ENCODE peak calls at places on chromosome 7, in ten cellular contexts. One of them, this sample, is unnamed.

GRCh38 chr7:23373151-23374004 is 74.2 kb downstream of the MALSU1 start:
- DNase-seq in sigmoid colon: no peak
- DNase-seq in foreskin fibroblast: no peak
- DNase-seq in body of pancreas: no peak
- DNase-seq in PC-3: peak
- DNase-seq in A673: no peak
- DNase-seq in left ventricle myocardium inferior: no peak
- DNase-seq in psoas muscle: no peak
- DNase-seq in BJ: no peak
- DNase-seq in AG09309: no peak
- DNase-seq in this sample: no peak

GRCh38 chr7:7911756-7912155 is 56.8 kb upstream of the GLCCI1 start:
- DNase-seq in sigmoid colon: no peak
- DNase-seq in foreskin fibroblast: no peak
- DNase-seq in body of pancreas: no peak
- DNase-seq in PC-3: peak
- DNase-seq in A673: no peak
- DNase-seq in left ventricle myocardium inferior: no peak
- DNase-seq in psoas muscle: no peak
- DNase-seq in BJ: no peak
- DNase-seq in AG09309: no peak
- DNase-seq in this sample: no peak

GRCh38 chr7:137851361-137851945 is 4.7 kb upstream of the DGKI start:
- DNase-seq in sigmoid colon: no peak
- DNase-seq in foreskin fibroblast: peak
- DNase-seq in body of pancreas: no peak
- DNase-seq in PC-3: no peak
- DNase-seq in A673: no peak
- DNase-seq in left ventricle myocardium inferior: no peak
- DNase-seq in psoas muscle: no peak
- DNase-seq in BJ: no peak
- DNase-seq in AG09309: no peak
- DNase-seq in this sample: no peak

GRCh38 chr7:29230871-29231345 is 36.3 kb downstream of the CHN2 start:
- DNase-seq in sigmoid colon: no peak
- DNase-seq in foreskin fibroblast: no peak
- DNase-seq in body of pancreas: peak
- DNase-seq in PC-3: peak
- DNase-seq in A673: no peak
- DNase-seq in left ventricle myocardium inferior: no peak
- DNase-seq in psoas muscle: no peak
- DNase-seq in BJ: no peak
- DNase-seq in AG09309: no peak
- DNase-seq in this sample: no peak

GRCh38 chr7:20114463-20114862 is 102.7 kb downstream of the MACC1 start:
- DNase-seq in sigmoid colon: no peak
- DNase-seq in foreskin fibroblast: no peak
- DNase-seq in body of pancreas: peak
- DNase-seq in PC-3: no peak
- DNase-seq in A673: peak
- DNase-seq in left ventricle myocardium inferior: no peak
- DNase-seq in psoas muscle: no peak
- DNase-seq in BJ: no peak
- DNase-seq in AG09309: no peak
- DNase-seq in this sample: no peak

GRCh38 chr7:30475580-30475979 is 3.0 kb downstream of the NOD1 start:
- DNase-seq in sigmoid colon: no peak
- DNase-seq in foreskin fibroblast: no peak
- DNase-seq in body of pancreas: no peak
- DNase-seq in PC-3: no peak
- DNase-seq in A673: no peak
- DNase-seq in left ventricle myocardium inferior: no peak
- DNase-seq in psoas muscle: no peak
- DNase-seq in BJ: no peak
- DNase-seq in AG09309: no peak
- DNase-seq in this sample: no peak

GRCh38 chr7:93862651-93863050 is 27.9 kb downstream of the TFPI2 start:
- DNase-seq in sigmoid colon: no peak
- DNase-seq in foreskin fibroblast: no peak
- DNase-seq in body of pancreas: no peak
- DNase-seq in PC-3: no peak
- DNase-seq in A673: no peak
- DNase-seq in left ventricle myocardium inferior: no peak
- DNase-seq in psoas muscle: no peak
- DNase-seq in BJ: no peak
- DNase-seq in AG09309: no peak
- DNase-seq in this sample: no peak

GRCh38 chr7:36513393-36513792 is 123.7 kb downstream of the ANLN start:
- DNase-seq in sigmoid colon: no peak
- DNase-seq in foreskin fibroblast: no peak
- DNase-seq in body of pancreas: no peak
- DNase-seq in PC-3: no peak
- DNase-seq in A673: no peak
- DNase-seq in left ventricle myocardium inferior: no peak
- DNase-seq in psoas muscle: no peak
- DNase-seq in BJ: no peak
- DNase-seq in AG09309: no peak
- DNase-seq in this sample: no peak

GRCh38 chr7:40470817-40471216 is 336.0 kb downstream of the SUGCT start:
- DNase-seq in sigmoid colon: no peak
- DNase-seq in foreskin fibroblast: no peak
- DNase-seq in body of pancreas: no peak
- DNase-seq in PC-3: no peak
- DNase-seq in A673: no peak
- DNase-seq in left ventricle myocardium inferior: no peak
- DNase-seq in psoas muscle: no peak
- DNase-seq in BJ: no peak
- DNase-seq in AG09309: no peak
- DNase-seq in this sample: no peak

GRCh38 chr7:40474790-40475680 is 340.2 kb downstream of the SUGCT start:
- DNase-seq in sigmoid colon: no peak
- DNase-seq in foreskin fibroblast: no peak
- DNase-seq in body of pancreas: no peak
- DNase-seq in PC-3: peak
- DNase-seq in A673: no peak
- DNase-seq in left ventricle myocardium inferior: no peak
- DNase-seq in psoas muscle: no peak
- DNase-seq in BJ: no peak
- DNase-seq in AG09309: no peak
- DNase-seq in this sample: no peak

GRCh38 chr7:40470111-40470736 is 335.4 kb downstream of the SUGCT start:
- DNase-seq in sigmoid colon: no peak
- DNase-seq in foreskin fibroblast: peak
- DNase-seq in body of pancreas: peak
- DNase-seq in PC-3: no peak
- DNase-seq in A673: no peak
- DNase-seq in left ventricle myocardium inferior: no peak
- DNase-seq in psoas muscle: no peak
- DNase-seq in BJ: no peak
- DNase-seq in AG09309: peak
- DNase-seq in this sample: no peak

GRCh38 chr7:40471891-40472290 is 337.1 kb downstream of the SUGCT start:
- DNase-seq in sigmoid colon: no peak
- DNase-seq in foreskin fibroblast: no peak
- DNase-seq in body of pancreas: no peak
- DNase-seq in PC-3: no peak
- DNase-seq in A673: peak
- DNase-seq in left ventricle myocardium inferior: no peak
- DNase-seq in psoas muscle: no peak
- DNase-seq in BJ: no peak
- DNase-seq in AG09309: no peak
- DNase-seq in this sample: no peak

GRCh38 chr7:40469481-40469880 is 334.7 kb downstream of the SUGCT start:
- DNase-seq in sigmoid colon: no peak
- DNase-seq in foreskin fibroblast: peak
- DNase-seq in body of pancreas: no peak
- DNase-seq in PC-3: peak
- DNase-seq in A673: no peak
- DNase-seq in left ventricle myocardium inferior: no peak
- DNase-seq in psoas muscle: no peak
- DNase-seq in BJ: peak
- DNase-seq in AG09309: peak
- DNase-seq in this sample: no peak
- H3K4me3 ChIP-seq in sigmoid colon: no peak
- H3K4me3 ChIP-seq in foreskin fibroblast: no peak
- H3K4me3 ChIP-seq in body of pancreas: no peak
- H3K4me3 ChIP-seq in PC-3: no peak
- H3K4me3 ChIP-seq in A673: no peak
- H3K4me3 ChIP-seq in left ventricle myocardium inferior: no peak
- H3K4me3 ChIP-seq in psoas muscle: no peak
- H3K4me3 ChIP-seq in BJ: no peak
- H3K4me3 ChIP-seq in AG09309: no peak
- H3K4me3 ChIP-seq in this sample: no peak

GRCh38 chr7:142372727-142373126 is 114.9 kb upstream of the PRSS58 start:
- DNase-seq in sigmoid colon: no peak
- DNase-seq in foreskin fibroblast: no peak
- DNase-seq in body of pancreas: no peak
- DNase-seq in PC-3: no peak
- DNase-seq in A673: no peak
- DNase-seq in left ventricle myocardium inferior: no peak
- DNase-seq in psoas muscle: no peak
- DNase-seq in BJ: no peak
- DNase-seq in AG09309: no peak
- DNase-seq in this sample: no peak

GRCh38 chr7:142376356-142376997 is 118.6 kb upstream of the PRSS58 start:
- DNase-seq in sigmoid colon: no peak
- DNase-seq in foreskin fibroblast: no peak
- DNase-seq in body of pancreas: peak
- DNase-seq in PC-3: no peak
- DNase-seq in A673: no peak
- DNase-seq in left ventricle myocardium inferior: no peak
- DNase-seq in psoas muscle: no peak
- DNase-seq in BJ: no peak
- DNase-seq in AG09309: no peak
- DNase-seq in this sample: no peak

GRCh38 chr7:142379445-142379844 is 121.6 kb upstream of the PRSS58 start:
- DNase-seq in sigmoid colon: no peak
- DNase-seq in foreskin fibroblast: no peak
- DNase-seq in body of pancreas: no peak
- DNase-seq in PC-3: no peak
- DNase-seq in A673: peak
- DNase-seq in left ventricle myocardium inferior: no peak
- DNase-seq in psoas muscle: no peak
- DNase-seq in BJ: no peak
- DNase-seq in AG09309: no peak
- DNase-seq in this sample: no peak

GRCh38 chr7:142377567-142377966 is 119.7 kb upstream of the PRSS58 start:
- DNase-seq in sigmoid colon: no peak
- DNase-seq in foreskin fibroblast: no peak
- DNase-seq in body of pancreas: no peak
- DNase-seq in PC-3: no peak
- DNase-seq in A673: no peak
- DNase-seq in left ventricle myocardium inferior: no peak
- DNase-seq in psoas muscle: no peak
- DNase-seq in BJ: no peak
- DNase-seq in AG09309: no peak
- DNase-seq in this sample: no peak

DNA sequence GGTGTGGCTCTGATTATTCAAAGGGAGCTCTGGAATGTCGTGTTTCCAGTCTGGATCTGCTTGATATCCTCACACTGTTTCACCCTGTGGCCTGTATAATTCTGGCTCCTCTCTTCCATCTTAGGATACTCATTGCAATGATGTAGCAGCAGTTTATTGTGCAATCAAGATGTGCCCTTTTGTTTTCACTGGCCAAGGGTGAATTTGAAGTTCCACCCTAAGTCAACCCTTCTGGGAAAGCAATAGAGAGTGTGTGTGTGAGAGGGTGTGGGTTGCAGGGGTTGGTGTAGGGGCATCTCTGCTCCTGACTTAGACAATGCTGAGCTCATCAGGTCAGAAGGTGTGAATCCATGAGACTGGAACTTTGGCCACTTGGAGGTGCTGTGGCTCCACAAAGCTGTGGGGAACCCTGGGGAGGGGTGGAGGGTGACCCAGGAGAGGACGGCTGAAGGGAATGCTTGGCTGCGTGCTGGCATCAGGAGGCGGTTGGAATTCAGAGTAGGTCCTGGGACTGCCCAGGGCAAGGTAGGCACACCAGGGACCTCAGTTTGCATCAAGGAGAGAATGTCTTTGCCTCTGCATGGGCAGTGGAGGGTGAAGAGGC is 118.0 kb upstream of the PRSS58 start:
- DNase-seq in sigmoid colon: no peak
- DNase-seq in foreskin fibroblast: no peak
- DNase-seq in body of pancreas: no peak
- DNase-seq in PC-3: peak
- DNase-seq in A673: no peak
- DNase-seq in left ventricle myocardium inferior: no peak
- DNase-seq in psoas muscle: no peak
- DNase-seq in BJ: no peak
- DNase-seq in AG09309: no peak
- DNase-seq in this sample: no peak
- TF ChIP-seq CTCF in sigmoid colon: no peak
- TF ChIP-seq CTCF in foreskin fibroblast: no peak
- TF ChIP-seq CTCF in body of pancreas: peak
- TF ChIP-seq CTCF in PC-3: peak
- TF ChIP-seq CTCF in A673: peak
- TF ChIP-seq CTCF in left ventricle myocardium inferior: no peak
- TF ChIP-seq CTCF in psoas muscle: peak
- TF ChIP-seq CTCF in BJ: peak
- TF ChIP-seq CTCF in AG09309: peak
- TF ChIP-seq CTCF in this sample: no peak

GRCh38 chr7:69781412-69781846 is 183.2 kb downstream of the AUTS2 start:
- DNase-seq in sigmoid colon: peak
- DNase-seq in foreskin fibroblast: no peak
- DNase-seq in body of pancreas: no peak
- DNase-seq in PC-3: no peak
- DNase-seq in A673: no peak
- DNase-seq in left ventricle myocardium inferior: peak
- DNase-seq in psoas muscle: peak
- DNase-seq in BJ: no peak
- DNase-seq in AG09309: no peak
- DNase-seq in this sample: no peak

GRCh38 chr7:69780377-69780776 is 182.1 kb downstream of the AUTS2 start:
- DNase-seq in sigmoid colon: no peak
- DNase-seq in foreskin fibroblast: no peak
- DNase-seq in body of pancreas: no peak
- DNase-seq in PC-3: no peak
- DNase-seq in A673: no peak
- DNase-seq in left ventricle myocardium inferior: no peak
- DNase-seq in psoas muscle: no peak
- DNase-seq in BJ: no peak
- DNase-seq in AG09309: no peak
- DNase-seq in this sample: no peak

GRCh38 chr7:69786707-69787395 is 188.6 kb downstream of the AUTS2 start:
- DNase-seq in sigmoid colon: no peak
- DNase-seq in foreskin fibroblast: no peak
- DNase-seq in body of pancreas: no peak
- DNase-seq in PC-3: no peak
- DNase-seq in A673: no peak
- DNase-seq in left ventricle myocardium inferior: no peak
- DNase-seq in psoas muscle: no peak
- DNase-seq in BJ: no peak
- DNase-seq in AG09309: no peak
- DNase-seq in this sample: no peak

GRCh38 chr7:69787736-69788431 is 189.6 kb downstream of the AUTS2 start:
- DNase-seq in sigmoid colon: no peak
- DNase-seq in foreskin fibroblast: no peak
- DNase-seq in body of pancreas: no peak
- DNase-seq in PC-3: no peak
- DNase-seq in A673: peak
- DNase-seq in left ventricle myocardium inferior: no peak
- DNase-seq in psoas muscle: no peak
- DNase-seq in BJ: no peak
- DNase-seq in AG09309: no peak
- DNase-seq in this sample: no peak

GRCh38 chr7:69782917-69783684 is 184.8 kb downstream of the AUTS2 start:
- DNase-seq in sigmoid colon: peak
- DNase-seq in foreskin fibroblast: no peak
- DNase-seq in body of pancreas: peak
- DNase-seq in PC-3: no peak
- DNase-seq in A673: no peak
- DNase-seq in left ventricle myocardium inferior: peak
- DNase-seq in psoas muscle: peak
- DNase-seq in BJ: no peak
- DNase-seq in AG09309: no peak
- DNase-seq in this sample: no peak
- H3K4me3 ChIP-seq in sigmoid colon: no peak
- H3K4me3 ChIP-seq in foreskin fibroblast: no peak
- H3K4me3 ChIP-seq in body of pancreas: no peak
- H3K4me3 ChIP-seq in PC-3: no peak
- H3K4me3 ChIP-seq in A673: no peak
- H3K4me3 ChIP-seq in left ventricle myocardium inferior: no peak
- H3K4me3 ChIP-seq in psoas muscle: no peak
- H3K4me3 ChIP-seq in BJ: no peak
- H3K4me3 ChIP-seq in AG09309: no peak
- H3K4me3 ChIP-seq in this sample: no peak

DNA sequence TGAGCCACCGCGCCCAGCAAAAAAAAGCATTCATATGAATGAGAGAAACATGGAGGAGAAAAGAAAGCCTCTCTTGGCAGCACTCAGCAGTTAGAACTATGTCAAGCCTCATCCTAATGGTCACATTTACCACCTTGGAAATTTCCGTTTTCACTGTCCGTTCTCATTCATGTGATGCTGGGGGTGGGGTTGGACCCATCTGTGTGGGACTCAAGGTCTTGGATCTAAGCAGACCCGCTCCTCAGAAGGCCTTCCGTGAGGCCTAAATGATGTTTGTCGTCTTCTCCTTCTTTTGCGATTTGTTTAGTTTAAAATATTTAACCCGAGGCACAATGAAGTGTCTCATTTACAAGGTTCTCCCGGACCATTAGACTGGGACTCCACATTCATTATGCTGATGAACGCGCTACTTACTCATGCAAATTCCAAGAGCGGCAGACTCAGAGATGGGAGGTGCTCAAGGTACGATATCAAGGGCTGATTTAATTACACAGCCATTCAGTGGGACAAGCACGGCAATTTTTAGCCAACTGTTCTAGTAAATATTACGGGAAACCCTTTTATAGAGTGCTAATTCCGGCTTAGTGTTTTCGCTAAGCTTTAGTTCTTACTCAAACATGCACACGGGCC is 109.1 kb upstream of the EFCAB10 start:
- DNase-seq in sigmoid colon: peak
- DNase-seq in foreskin fibroblast: no peak
- DNase-seq in body of pancreas: no peak
- DNase-seq in PC-3: peak
- DNase-seq in A673: peak
- DNase-seq in left ventricle myocardium inferior: no peak
- DNase-seq in psoas muscle: no peak
- DNase-seq in BJ: no peak
- DNase-seq in AG09309: no peak
- DNase-seq in this sample: no peak
- TF ChIP-seq CTCF in sigmoid colon: no peak
- TF ChIP-seq CTCF in foreskin fibroblast: no peak
- TF ChIP-seq CTCF in body of pancreas: no peak
- TF ChIP-seq CTCF in PC-3: no peak
- TF ChIP-seq CTCF in A673: no peak
- TF ChIP-seq CTCF in left ventricle myocardium inferior: no peak
- TF ChIP-seq CTCF in psoas muscle: no peak
- TF ChIP-seq CTCF in BJ: no peak
- TF ChIP-seq CTCF in AG09309: no peak
- TF ChIP-seq CTCF in this sample: no peak